ENCODE peak calls at places on chromosome 13, in eight cellular contexts. K, H, I, B, G, W, L and F are unnamed samples.

GRCh38 chr13:107299717-107300116 is 731.8 kb upstream of the ARGLU1 start:
- DNase-seq in K (no peak), H (no peak), I (no peak), B (no peak), G (no peak), W (no peak), L (no peak), F (peak)

GRCh38 chr13:105587786-105588185 is 947.7 kb downstream of the EFNB2 start:
- DNase-seq in K (no peak), H (no peak), I (no peak), B (no peak), G (no peak), W (no peak), L (no peak), F (peak)

GRCh38 chr13:41568990-41569387 is 111.6 kb downstream of the RGCC start:
- DNase-seq in K (no peak), H (no peak), I (no peak), B (no peak), G (peak), W (no peak), L (no peak), F (no peak)

GRCh38 chr13:106851251-106851650 is 283.3 kb upstream of the ARGLU1 start:
- DNase-seq in K (no peak), H (no peak), I (no peak), B (no peak), G (no peak), W (no peak), L (no peak), F (peak)

GRCh38 chr13:41054919-41055619 is 6.2 kb upstream of the WBP4 start:
- DNase-seq in K (no peak), H (no peak), I (no peak), B (no peak), G (no peak), W (no peak), L (no peak), F (no peak)

GRCh38 chr13:55566779-55567178 is 1573.9 kb upstream of the PRR20A start:
- DNase-seq in K (no peak), H (no peak), I (no peak), B (no peak), G (no peak), W (no peak), L (no peak), F (no peak)

GRCh38 chr13:50485979-50486935 is 357.2 kb downstream of the DLEU7 start:
- DNase-seq in K (no peak), H (no peak), I (no peak), B (no peak), G (no peak), W (no peak), L (no peak), F (no peak)

GRCh38 chr13:110815471-110816204 is 99.2 kb downstream of the ANKRD10 start:
- DNase-seq in K (no peak), H (no peak), I (no peak), B (no peak), G (no peak), W (no peak), L (no peak), F (peak)

GRCh38 chr13:36981156-36981743 is 17.9 kb downstream of the ALG5 start:
- DNase-seq in K (no peak), H (no peak), I (no peak), B (no peak), G (peak), W (no peak), L (no peak), F (peak)

GRCh38 chr13:30133976-30134375 is 173.4 kb downstream of the KATNAL1 start:
- DNase-seq in K (no peak), H (no peak), I (no peak), B (no peak), G (peak), W (no peak), L (no peak), F (no peak)

GRCh38 chr13:52344108-52344507 is 61.9 kb downstream of the THSD1 start:
- DNase-seq in K (no peak), H (no peak), I (no peak), B (no peak), G (no peak), W (no peak), L (no peak), F (no peak)